ENCODE peak calls at places on chromosome 10, in ten cellular contexts. D, X, U, R, N, A, H, Q, P and E are unnamed samples.

GRCh38 chr10:78367012-78367411 is 333.3 kb downstream of the RPS24 start:
- DNase-seq in D (no peak), X (no peak), U (no peak), R (no peak), N (no peak), A (no peak), H (no peak), Q (no peak), P (no peak), E (no peak)

GRCh38 chr10:14451341-14451740 is 120.6 kb upstream of the FRMD4A start:
- DNase-seq in D (no peak), X (no peak), U (no peak), R (no peak), N (no peak), A (no peak), H (no peak), Q (no peak), P (no peak), E (no peak)

GRCh38 chr10:116810895-116811294 is 38.4 kb upstream of the ENO4 start:
- DNase-seq in D (no peak), X (no peak), U (no peak), R (no peak), N (no peak), A (no peak), H (no peak), Q (no peak), P (no peak), E (no peak)

GRCh38 chr10:17109475-17110207 is 20.0 kb downstream of the CUBN start:
- DNase-seq in D (no peak), X (no peak), U (no peak), R (peak; percentile 78), N (no peak), A (no peak), H (no peak), Q (no peak), P (no peak), E (no peak)

GRCh38 chr10:4763960-4764428 is 62.0 kb upstream of the AKR1E2 start:
- DNase-seq in D (no peak), X (no peak), U (no peak), R (peak; percentile 77), N (no peak), A (no peak), H (no peak), Q (no peak), P (no peak), E (no peak)

GRCh38 chr10:7417103-7417623 is 6.3 kb upstream of the SFMBT2 start:
- DNase-seq in D (no peak), X (no peak), U (no peak), R (peak; percentile 13), N (no peak), A (no peak), H (no peak), Q (no peak), P (no peak), E (no peak)

GRCh38 chr10:87646920-87647319 is 12.8 kb upstream of the PAPSS2 start:
- DNase-seq in D (no peak), X (no peak), U (no peak), R (no peak), N (no peak), A (no peak), H (no peak), Q (no peak), P (no peak), E (no peak)

GRCh38 chr10:132605390-132605789 is 67.8 kb downstream of the INPP5A start:
- DNase-seq in D (peak; percentile 33), X (no peak), U (no peak), R (no peak), N (no peak), A (no peak), H (no peak), Q (no peak), P (no peak), E (no peak)

GRCh38 chr10:103548581-103549348 is 55.3 kb downstream of the NEURL1 start:
- DNase-seq in D (peak; percentile 39), X (peak; percentile 56), U (no peak), R (no peak), N (no peak), A (no peak), H (no peak), Q (no peak), P (no peak), E (no peak)

GRCh38 chr10:13218878-13219277 is 15.3 kb downstream of the UCMA start:
- DNase-seq in D (no peak), X (no peak), U (no peak), R (no peak), N (no peak), A (no peak), H (no peak), Q (no peak), P (no peak), E (no peak)

GRCh38 chr10:86657396-86658011 is 3.2 kb downstream of the OPN4 start:
- DNase-seq in D (peak; percentile 41), X (peak; percentile 3), U (no peak), R (peak; percentile 50), N (no peak), A (no peak), H (no peak), Q (no peak), P (no peak), E (no peak)

GRCh38 chr10:132886211-132887099 is 55.9 kb downstream of the CFAP46 start:
- DNase-seq in D (peak; percentile 33), X (peak; percentile 6), U (peak; percentile 3), R (no peak), N (no peak), A (no peak), H (no peak), Q (no peak), P (no peak), E (no peak)

GRCh38 chr10:99850767-99851127 is 68.3 kb downstream of the ABCC2 start:
- DNase-seq in D (no peak), X (no peak), U (no peak), R (no peak), N (no peak), A (no peak), H (no peak), Q (no peak), P (no peak), E (no peak)

GRCh38 chr10:35208536-35208935 is 81.9 kb downstream of the CREM start:
- DNase-seq in D (no peak), X (no peak), U (no peak), R (no peak), N (no peak), A (no peak), H (no peak), Q (no peak), P (no peak), E (no peak)

GRCh38 chr10:115001506-115002381 is 63.7 kb downstream of the TRUB1 start:
- DNase-seq in D (no peak), X (no peak), U (no peak), R (no peak), N (no peak), A (no peak), H (no peak), Q (no peak), P (no peak), E (peak; percentile 47)

GRCh38 chr10:130300608-130301025 is 164.4 kb downstream of the GLRX3 start:
- DNase-seq in D (no peak), X (no peak), U (peak; percentile 61), R (no peak), N (no peak), A (no peak), H (no peak), Q (peak; percentile 1), P (peak; percentile 43), E (peak; percentile 58)

GRCh38 chr10:78332699-78333098 is 299.0 kb downstream of the RPS24 start:
- DNase-seq in D (no peak), X (no peak), U (no peak), R (no peak), N (no peak), A (no peak), H (no peak), Q (no peak), P (no peak), E (peak; percentile 17)

GRCh38 chr10:7300327-7300726 is 110.5 kb downstream of the SFMBT2 start:
- DNase-seq in D (no peak), X (no peak), U (no peak), R (no peak), N (no peak), A (no peak), H (peak; percentile 4), Q (no peak), P (no peak), E (no peak)

GRCh38 chr10:100637785-100638184 is 102.0 kb downstream of the HIF1AN start:
- DNase-seq in D (no peak), X (no peak), U (no peak), R (peak; percentile 26), N (no peak), A (no peak), H (peak; percentile 81), Q (no peak), P (no peak), E (no peak)

GRCh38 chr10:100981178-100981710 is 6.1 kb downstream of the MRPL43 start:
- DNase-seq in D (no peak), X (no peak), U (no peak), R (no peak), N (no peak), A (no peak), H (no peak), Q (no peak), P (no peak), E (no peak)

GRCh38 chr10:28180654-28181053 is 122.2 kb downstream of the MPP7 start:
- DNase-seq in D (no peak), X (no peak), U (no peak), R (peak; percentile 10), N (no peak), A (no peak), H (no peak), Q (no peak), P (no peak), E (no peak)

GRCh38 chr10:33100996-33101747 is 143.1 kb upstream of the ITGB1 start:
- DNase-seq in D (no peak), X (no peak), U (no peak), R (no peak), N (no peak), A (no peak), H (no peak), Q (no peak), P (no peak), E (no peak)

GRCh38 chr10:4776234-4776638 is 49.8 kb upstream of the AKR1E2 start:
- DNase-seq in D (no peak), X (no peak), U (no peak), R (no peak), N (no peak), A (no peak), H (no peak), Q (no peak), P (no peak), E (no peak)

GRCh38 chr10:133318494-133319127 is 9.9 kb downstream of the ZNF511 start:
- DNase-seq in D (no peak), X (peak; percentile 76), U (peak; percentile 63), R (peak; percentile 63), N (peak; percentile 50), A (no peak), H (peak; percentile 89), Q (peak; percentile 50), P (peak; percentile 31), E (no peak)

GRCh38 chr10:132526676-132527075 is 10.9 kb upstream of the INPP5A start:
- DNase-seq in D (no peak), X (peak; percentile 7), U (no peak), R (peak; percentile 93), N (no peak), A (no peak), H (no peak), Q (no peak), P (no peak), E (no peak)

GRCh38 chr10:117169480-117169879 is 27.8 kb upstream of the KCNK18 start:
- DNase-seq in D (no peak), X (no peak), U (no peak), R (no peak), N (no peak), A (no peak), H (no peak), Q (no peak), P (no peak), E (no peak)

GRCh38 chr10:77341055-77341454 is 296.6 kb downstream of the KCNMA1 start:
- DNase-seq in D (no peak), X (no peak), U (no peak), R (no peak), N (no peak), A (no peak), H (no peak), Q (no peak), P (no peak), E (no peak)

GRCh38 chr10:13346280-13346819 is 1.7 kb downstream of the SEPHS1 start:
- DNase-seq in D (no peak), X (peak; percentile 25), U (no peak), R (peak; percentile 67), N (no peak), A (no peak), H (no peak), Q (no peak), P (no peak), E (no peak)